ENCODE peak calls at places on chromosomes 7 and 10, in four cellular contexts. O, V, X and Y are unnamed samples.

GRCh38 chr7:30465342-30466170 is 13.0 kb downstream of the NOD1 start:
- DNase-seq in O (no peak), V (peak; percentile 73), X (no peak), Y (no peak)

GRCh38 chr7:132491546-132491945 is 84.7 kb downstream of the PLXNA4 start:
- DNase-seq in O (no peak), V (no peak), X (no peak), Y (no peak)

GRCh38 chr10:71494980-71495381 is 98.3 kb downstream of the CDH23 start:
- DNase-seq in O (peak; percentile 21), V (no peak), X (no peak), Y (no peak)

GRCh38 chr10:87848998-87849397 is 14.3 kb downstream of the KLLN start:
- DNase-seq in O (no peak), V (no peak), X (no peak), Y (no peak)

GRCh38 chr7:25647872-25648271 is 419.6 kb upstream of the NPVF start:
- DNase-seq in O (no peak), V (no peak), X (no peak), Y (no peak)

GRCh38 chr7:98733036-98733435 is 116.0 kb downstream of the NPTX2 start:
- DNase-seq in O (peak; percentile 71), V (peak; percentile 30), X (peak; percentile 93), Y (peak; percentile 48)

GRCh38 chr10:61068471-61068870 is 124.5 kb upstream of the RHOBTB1 start:
- DNase-seq in O (no peak), V (no peak), X (no peak), Y (no peak)

GRCh38 chr7:43735802-43736603 is 6.7 kb upstream of the COA1 start:
- DNase-seq in O (no peak), V (no peak), X (no peak), Y (no peak)

GRCh38 chr7:143372070-143372469 is 9.1 kb upstream of the ZYX start:
- DNase-seq in O (peak; percentile 7), V (no peak), X (no peak), Y (no peak)

GRCh38 chr10:46273506-46274477 is 13.0 kb upstream of the ANTXRL start:
- DNase-seq in O (no peak), V (no peak), X (peak; percentile 50), Y (peak; percentile 42)

GRCh38 chr7:116528008-116528789 is 3.4 kb downstream of the CAV1 start:
- DNase-seq in O (no peak), V (peak; percentile 98), X (no peak), Y (no peak)

GRCh38 chr7:30596043-30596641 is 1.5 kb downstream of the GARS1 start:
- DNase-seq in O (peak; percentile 81), V (peak; percentile 77), X (peak; percentile 43), Y (peak; percentile 15)

GRCh38 chr10:103040424-103040823 is 122.3 kb downstream of the CNNM2 start:
- DNase-seq in O (no peak), V (peak; percentile 80), X (no peak), Y (no peak)

GRCh38 chr10:7585228-7585627 is 81.5 kb downstream of the ITIH5 start:
- DNase-seq in O (no peak), V (no peak), X (no peak), Y (no peak)

GRCh38 chr10:11446133-11446532 is 165.3 kb downstream of the USP6NL start:
- DNase-seq in O (no peak), V (no peak), X (no peak), Y (no peak)

GRCh38 chr7:26686448-26686981 is 177.9 kb downstream of the SKAP2 start:
- DNase-seq in O (peak; percentile 45), V (peak; percentile 60), X (peak; percentile 76), Y (peak; percentile 43)

GRCh38 chr10:17787087-17787942 is 21.8 kb upstream of the MRC1 start:
- DNase-seq in O (no peak), V (peak; percentile 97), X (peak; percentile 71), Y (no peak)

GRCh38 chr10:12396567-12396966 is 47.2 kb downstream of the CAMK1D start:
- DNase-seq in O (no peak), V (no peak), X (no peak), Y (no peak)

GRCh38 chr10:42952358-42952757 is 124.5 kb upstream of the RET start:
- DNase-seq in O (no peak), V (peak; percentile 26), X (peak; percentile 88), Y (peak; percentile 80)
- H2AFZ ChIP-seq in O (no peak overlapping the region), V (no peak overlapping the region), X (peak overlapping the region; percentile 93), Y (peak overlapping the region; percentile 55)

GRCh38 chr10:93756128-93756517 is 1.6 kb upstream of the LGI1 start:
- DNase-seq in O (no peak), V (no peak), X (no peak), Y (no peak)

GRCh38 chr10:93755443-93756127 is 2.2 kb upstream of the LGI1 start:
- DNase-seq in O (no peak), V (no peak), X (no peak), Y (no peak)

GRCh38 chr10:93758510-93758885 is 762 bp downstream of the LGI1 start:
- DNase-seq in O (no peak), V (no peak), X (no peak), Y (no peak)

GRCh38 chr10:93757766-93758509 is at the start of gene LGI1:
- DNase-seq in O (no peak), V (peak; percentile 33), X (peak; percentile 29), Y (peak; percentile 35)

GRCh38 chr10:93757136-93757535 is 600 bp upstream of the LGI1 start:
- DNase-seq in O (no peak), V (peak; percentile 20), X (peak; percentile 32), Y (peak; percentile 39)
- TF ChIP-seq EZH2phosphoT487 in O (no peak), V (no peak), X (no peak), Y (no peak)

GRCh38 chr7:93442478-93443224 is 131.9 kb downstream of the CALCR start:
- DNase-seq in O (peak; percentile 48), V (peak; percentile 63), X (peak; percentile 86), Y (peak; percentile 61)
- H2AFZ ChIP-seq in O (no peak overlapping the region), V (no peak overlapping the region), X (peak overlapping the region; percentile 78), Y (no peak overlapping the region)

DNA sequence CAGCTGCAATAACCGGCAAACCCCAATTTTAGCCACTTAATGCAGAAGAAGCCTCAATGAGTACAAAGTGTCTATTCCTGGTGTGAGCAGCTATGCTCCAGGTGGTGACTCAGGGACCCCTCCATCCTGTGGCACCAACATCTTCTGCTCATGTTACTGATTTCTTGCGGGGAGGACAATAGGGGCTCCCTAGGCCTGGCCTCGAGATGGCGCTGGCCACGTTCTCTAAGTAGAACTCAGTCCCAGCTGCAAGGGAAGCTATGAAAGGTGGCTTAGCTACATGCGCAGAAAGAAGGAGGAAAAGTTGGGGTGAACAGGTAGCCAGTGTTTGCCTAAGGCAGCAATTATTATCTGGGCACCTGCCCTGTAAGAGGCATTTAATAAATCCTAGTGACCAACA is 6.6 kb downstream of the GJD4 start:
- DNase-seq in O (no peak), V (no peak), X (peak; percentile 49), Y (peak; percentile 22)
- TF ChIP-seq EZH2phosphoT487 in O (no peak), V (no peak), X (no peak), Y (no peak)

GRCh38 chr10:118108194-118109026 is 61.7 kb upstream of the RAB11FIP2 start:
- DNase-seq in O (no peak), V (peak; percentile 54), X (no peak), Y (peak; percentile 45)
- H2AFZ ChIP-seq in O (no peak overlapping the region), V (peak overlapping the region; percentile 75), X (peak overlapping the region; percentile 49), Y (no peak overlapping the region)

GRCh38 chr10:64036306-64036930 is 515.2 kb downstream of the REEP3 start:
- DNase-seq in O (no peak), V (peak; percentile 5), X (peak; percentile 5), Y (no peak)
- TF ChIP-seq EZH2phosphoT487 in O (no peak), V (no peak), X (no peak), Y (no peak)